ENCODE peak calls at places on chromosomes 2 and 18, in eight cellular contexts. B is AG09319, S is ovary, U is breast epithelium, Z is endothelial cell of umbilical vein, H is heart right ventricle, M is IMR-90, V is cardiac fibroblast. C is an unnamed sample.

GRCh38 chr2:64403426-64403825 is 50.5 kb upstream of the LGALSL start:
- DNase-seq in Z (no peak), H (no peak), U (no peak), M (no peak), V (no peak), S (no peak), B (no peak), C (no peak)

GRCh38 chr2:30984141-30984540 is 154.1 kb downstream of the GALNT14 start:
- DNase-seq in V (no peak), B (no peak), H (peak; percentile 43), S (no peak), Z (no peak), U (peak; percentile 64), M (no peak), C (no peak)

GRCh38 chr18:2914185-2914584 is 67.4 kb downstream of the EMILIN2 start:
- DNase-seq in H (peak; percentile 48), B (no peak), V (no peak), M (no peak), U (no peak), Z (no peak), S (peak; percentile 70), C (no peak)

GRCh38 chr2:230713331-230714121 is 884 bp downstream of the CAB39 start:
- DNase-seq in M (no peak), H (peak; percentile 39), S (peak; percentile 42), V (peak; percentile 18), Z (peak; percentile 11), U (no peak), B (no peak), C (no peak)

GRCh38 chr2:85242321-85242720 is 85.5 kb downstream of the TGOLN2 start:
- DNase-seq in V (no peak), S (no peak), H (no peak), M (no peak), B (no peak), U (no peak), Z (no peak), C (no peak)

GRCh38 chr2:65742977-65743376 is 310.6 kb upstream of the SPRED2 start:
- DNase-seq in H (no peak), U (no peak), V (no peak), B (no peak), M (no peak), Z (no peak), S (no peak), C (no peak)

GRCh38 chr2:198973181-198973580 is 484.6 kb downstream of the SATB2 start:
- DNase-seq in S (no peak), M (no peak), V (no peak), B (no peak), Z (no peak), H (no peak), U (no peak), C (no peak)

GRCh38 chr2:105641389-105641811 is 103.3 kb upstream of the NCK2 start:
- DNase-seq in Z (no peak), S (no peak), M (no peak), H (no peak), V (peak; percentile 21), U (no peak), B (no peak), C (no peak)

GRCh38 chr2:47274780-47275117 is 119.6 kb upstream of the STPG4 start:
- DNase-seq in V (no peak), H (no peak), Z (no peak), M (no peak), S (no peak), U (no peak), B (no peak), C (no peak)

GRCh38 chr2:219002395-219003266 is 9.4 kb upstream of the CRYBA2 start:
- DNase-seq in B (no peak), V (peak; percentile 28), H (no peak), S (no peak), Z (no peak), U (peak; percentile 50), M (no peak), C (no peak)

GRCh38 chr2:219003979-219004378 is 10.8 kb upstream of the CRYBA2 start:
- DNase-seq in V (no peak), B (no peak), H (no peak), U (no peak), S (no peak), M (no peak), Z (no peak), C (no peak)

GRCh38 chr2:219001100-219001576 is 7.9 kb upstream of the CRYBA2 start:
- DNase-seq in B (no peak), H (no peak), S (no peak), V (no peak), Z (no peak), U (no peak), M (no peak), C (no peak)

GRCh38 chr2:219001577-219002394 is 8.6 kb upstream of the CRYBA2 start:
- DNase-seq in S (no peak), U (peak; percentile 85), H (no peak), Z (no peak), B (no peak), M (no peak), V (no peak), C (no peak)

GRCh38 chr2:219003267-219003634 is 10.0 kb upstream of the CRYBA2 start:
- DNase-seq in Z (peak; percentile 14), V (no peak), M (no peak), H (no peak), B (no peak), S (no peak), U (no peak), C (no peak)
- TF ChIP-seq CTCF in Z (no peak), V (no peak), M (no peak), H (no peak), B (no peak), S (no peak), U (no peak), C (peak; percentile 47)

GRCh38 chr2:240438810-240439697 is 3.6 kb downstream of the GPC1 start:
- DNase-seq in U (no peak), H (peak; percentile 53), M (no peak), S (peak; percentile 34), Z (no peak), V (no peak), B (no peak), C (no peak)

GRCh38 chr2:240436626-240437180 is 1.2 kb downstream of the GPC1 start:
- DNase-seq in H (peak; percentile 42), Z (no peak), V (peak; percentile 43), M (peak; percentile 43), B (no peak), U (no peak), S (peak; percentile 49), C (no peak)

GRCh38 chr2:240439698-240440151 is 4.3 kb downstream of the GPC1 start:
- DNase-seq in Z (no peak), H (peak; percentile 8), S (peak; percentile 27), U (no peak), V (no peak), B (no peak), M (no peak), C (no peak)

GRCh38 chr2:240437181-240437860 is 1.9 kb downstream of the GPC1 start:
- DNase-seq in Z (no peak), V (no peak), H (no peak), M (no peak), U (no peak), B (no peak), S (peak; percentile 35), C (no peak)

GRCh38 chr2:240437861-240438809 is 2.7 kb downstream of the GPC1 start:
- DNase-seq in S (peak; percentile 74), H (peak; percentile 76), Z (peak; percentile 53), U (no peak), V (peak; percentile 73), M (peak; percentile 42), B (peak; percentile 24), C (no peak)
- TF ChIP-seq CTCF in S (peak; percentile 91), H (peak; percentile 95), Z (peak; percentile 92), U (peak; percentile 81), V (peak; percentile 96), M (peak; percentile 95), B (peak; percentile 97), C (peak; percentile 94)

GRCh38 chr18:75160315-75160714 is 48.6 kb downstream of the PTGR3 start:
- DNase-seq in V (peak; percentile 4), S (no peak), Z (no peak), U (no peak), B (no peak), H (no peak), M (no peak), C (no peak)

GRCh38 chr18:75162467-75162866 is 46.5 kb downstream of the PTGR3 start:
- DNase-seq in U (no peak), B (no peak), M (peak; percentile 71), Z (no peak), H (no peak), V (peak; percentile 47), S (no peak), C (no peak)

GRCh38 chr18:75163736-75164135 is 45.2 kb downstream of the PTGR3 start:
- DNase-seq in S (no peak), B (no peak), Z (no peak), M (no peak), U (no peak), V (no peak), H (no peak), C (no peak)

GRCh38 chr18:75162978-75163377 is 46.0 kb downstream of the PTGR3 start:
- DNase-seq in V (no peak), U (no peak), Z (no peak), H (no peak), M (no peak), S (no peak), B (no peak), C (no peak)

DNA sequence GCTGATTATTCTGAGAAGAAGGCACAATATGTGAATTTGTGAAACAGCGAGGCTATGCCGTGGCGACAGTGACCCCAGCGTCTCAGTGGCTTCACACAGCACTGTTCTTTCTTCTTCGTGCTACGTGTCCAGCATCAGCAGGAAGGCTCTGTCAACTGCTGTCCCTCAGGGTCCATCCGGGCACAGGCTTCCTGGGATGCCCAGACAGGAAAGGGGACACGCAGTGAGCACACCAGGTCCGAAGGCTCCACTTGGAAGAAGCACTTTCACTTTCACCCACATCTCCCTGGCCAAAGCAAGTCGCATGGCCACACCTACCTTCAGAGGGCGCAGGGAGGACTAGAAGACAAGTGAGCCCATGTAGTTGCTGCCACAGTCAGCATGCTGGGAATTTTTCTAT is 47.3 kb downstream of the PTGR3 start:
- DNase-seq in B (peak; percentile 10), S (no peak), M (no peak), H (no peak), Z (peak; percentile 18), V (peak; percentile 5), U (no peak), C (no peak)
- TF ChIP-seq CTCF in B (no peak), S (no peak), M (no peak), H (no peak), Z (no peak), V (no peak), U (no peak), C (no peak)

GRCh38 chr2:168897449-168897848 is 3.6 kb upstream of the G6PC2 start:
- DNase-seq in U (no peak), V (no peak), Z (no peak), M (no peak), B (no peak), H (no peak), S (no peak), C (no peak)
- TF ChIP-seq CTCF in U (no peak), V (no peak), Z (no peak), M (no peak), B (no peak), H (no peak), S (no peak), C (no peak)

GRCh38 chr2:71129891-71130324 is at the start of gene MCEE:
- DNase-seq in S (peak; percentile 89), Z (peak; percentile 89), V (peak; percentile 88), B (peak; percentile 39), M (peak; percentile 79), H (peak; percentile 90), U (peak; percentile 82), C (peak; percentile 32)
- TF ChIP-seq CTCF in S (no peak), Z (no peak), V (no peak), B (no peak), M (no peak), H (no peak), U (no peak), C (no peak)

C was measured in HFF-Myc.